ENCODE peak calls at places on chromosomes 3 and 15, in eight cellular contexts. X, U, D, L, K, F, M and G are unnamed samples.

GRCh38 chr3:130258532-130258952 is 86.9 kb upstream of the COL6A5 start:
- DNase-seq in X (peak), U (no peak), D (no peak), L (no peak), K (no peak), F (no peak), M (no peak), G (no peak)

GRCh38 chr15:83855956-83856355 is 202.0 kb downstream of the ADAMTSL3 start:
- DNase-seq in X (no peak), U (no peak), D (no peak), L (no peak), K (no peak), F (no peak), M (no peak), G (no peak)

GRCh38 chr3:171213178-171213577 is 186.7 kb upstream of the SLC2A2 start:
- DNase-seq in X (no peak), U (no peak), D (no peak), L (no peak), K (no peak), F (no peak), M (no peak), G (no peak)

GRCh38 chr3:136261826-136262225 is 11.7 kb downstream of the PCCB start:
- DNase-seq in X (no peak), U (no peak), D (no peak), L (no peak), K (no peak), F (no peak), M (no peak), G (no peak)

GRCh38 chr3:72798552-72799195 is 49.6 kb downstream of the SHQ1 start:
- DNase-seq in X (peak), U (no peak), D (no peak), L (peak), K (no peak), F (no peak), M (no peak), G (no peak)

GRCh38 chr3:153268564-153269279 is 106.7 kb downstream of the RAP2B start:
- DNase-seq in X (no peak), U (no peak), D (no peak), L (no peak), K (no peak), F (no peak), M (no peak), G (no peak)

GRCh38 chr15:63726491-63726890 is 107.3 kb downstream of the HERC1 start:
- DNase-seq in X (peak), U (no peak), D (no peak), L (no peak), K (no peak), F (no peak), M (no peak), G (no peak)

GRCh38 chr3:141056716-141057115 is 5.6 kb downstream of the SPSB4 start:
- DNase-seq in X (no peak), U (no peak), D (no peak), L (no peak), K (no peak), F (no peak), M (no peak), G (no peak)

GRCh38 chr15:90413411-90414379 is 25.7 kb downstream of the IQGAP1 start:
- DNase-seq in X (peak), U (no peak), D (no peak), L (no peak), K (no peak), F (no peak), M (no peak), G (no peak)

GRCh38 chr3:49718419-49719213 is 868 bp downstream of the AMIGO3 start:
- DNase-seq in X (no peak), U (peak), D (peak), L (no peak), K (no peak), F (no peak), M (no peak), G (no peak)

GRCh38 chr3:134816623-134817022 is 21.6 kb downstream of the EPHB1 start:
- DNase-seq in X (no peak), U (no peak), D (no peak), L (no peak), K (no peak), F (no peak), M (no peak), G (no peak)

GRCh38 chr3:55885721-55886120 is 398.6 kb upstream of the WNT5A start:
- DNase-seq in X (no peak), U (no peak), D (no peak), L (no peak), K (no peak), F (no peak), M (no peak), G (no peak)
- TF ChIP-seq CTCF in X (no peak), U (no peak), D (no peak), L (peak), K (no peak), F (no peak), M (no peak), G (no peak)

GRCh38 chr3:189272500-189273119 is 100.8 kb downstream of the TPRG1 start:
- DNase-seq in X (no peak), U (no peak), D (no peak), L (no peak), K (no peak), F (no peak), M (no peak), G (no peak)
- TF ChIP-seq CTCF in X (peak), U (peak), D (peak), L (peak), K (no peak), F (peak), M (peak), G (peak)

DNA sequence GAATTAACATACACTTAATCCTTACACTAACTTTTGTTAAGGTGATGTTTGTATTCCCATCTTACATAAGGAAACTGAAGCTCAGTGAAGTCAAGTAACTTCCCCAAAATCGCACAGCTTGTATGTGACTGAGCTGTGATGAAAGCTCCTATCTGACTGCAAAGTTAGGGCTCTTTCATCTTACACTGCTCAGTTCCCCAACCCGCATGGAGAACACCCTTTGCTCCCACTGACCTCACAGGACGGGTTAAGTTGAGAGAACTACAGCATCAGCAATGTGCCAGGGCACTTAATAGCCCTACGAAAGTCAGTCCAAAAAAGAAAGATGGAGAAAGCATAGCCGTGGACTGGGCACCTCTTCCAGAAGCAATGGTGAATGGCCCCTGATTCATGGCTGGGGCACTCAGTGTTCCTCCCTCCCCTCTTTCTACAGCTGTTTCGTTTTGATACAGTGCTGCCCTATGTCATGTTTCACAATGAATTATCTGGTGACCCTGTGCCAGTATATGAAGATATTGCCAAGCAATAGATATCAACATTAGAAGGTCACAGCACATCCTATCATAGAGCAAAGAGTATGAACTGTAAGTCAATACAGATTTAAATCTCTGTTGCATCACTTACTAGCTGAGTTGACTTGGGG is 38.0 kb downstream of the CADPS start:
- DNase-seq in X (no peak), U (no peak), D (no peak), L (no peak), K (no peak), F (no peak), M (no peak), G (no peak)
- TF ChIP-seq CTCF in X (no peak), U (no peak), D (no peak), L (no peak), K (no peak), F (no peak), M (no peak), G (no peak)

DNA sequence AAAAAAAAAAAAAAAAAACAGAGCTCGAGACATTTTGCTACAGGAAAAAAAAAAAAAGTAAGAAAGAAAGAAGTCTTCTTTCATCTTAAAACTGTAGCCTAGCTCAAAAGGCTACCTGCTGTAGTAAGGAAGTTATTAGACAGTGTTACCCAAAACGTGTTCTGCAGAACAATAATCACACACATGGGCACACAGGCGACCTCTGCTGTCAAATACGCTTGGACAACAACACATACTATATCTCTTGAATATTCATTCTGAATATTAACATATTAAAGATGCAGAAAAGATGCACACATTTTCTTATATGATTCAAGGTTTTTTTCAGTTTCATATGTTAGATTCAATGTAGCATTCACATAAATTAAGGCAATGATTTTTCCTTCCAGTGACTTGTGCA is 215.8 kb downstream of the ROBO1 start:
- DNase-seq in X (no peak), U (no peak), D (no peak), L (no peak), K (no peak), F (no peak), M (peak), G (no peak)
- TF ChIP-seq CTCF in X (no peak), U (no peak), D (no peak), L (peak), K (no peak), F (no peak), M (peak), G (no peak)